ENCODE peak calls at places on chromosomes 12 and 14, in five cellular contexts. C is uterus, M is SJSA1, U is left lung, K is cardiac muscle cell. F is an unnamed sample.

GRCh38 chr12:19398376-19399363 is 40.6 kb upstream of the AEBP2 start:
- DNase-seq in C (no peak), M (no peak), U (no peak), K (no peak), F (no peak)

GRCh38 chr12:126369487-126370463 is 1304.5 kb downstream of the AACS start:
- DNase-seq in C (no peak), M (no peak), U (no peak), K (no peak), F (no peak)

GRCh38 chr14:104749111-104749649 is 3.8 kb upstream of the SIVA1 start:
- DNase-seq in C (no peak), M (no peak), U (peak; percentile 74), K (no peak), F (peak; percentile 77)

GRCh38 chr12:116597886-116598285 is 38.7 kb downstream of the MAP1LC3B2 start:
- DNase-seq in C (no peak), M (no peak), U (no peak), K (no peak), F (no peak)

GRCh38 chr14:51996148-51996746 is 6.9 kb downstream of the RTRAF start:
- DNase-seq in C (no peak), M (no peak), U (no peak), K (peak; percentile 60), F (no peak)

GRCh38 chr14:35340616-35341453 is 48.7 kb downstream of the PSMA6 start:
- DNase-seq in C (no peak), M (no peak), U (no peak), K (no peak), F (peak; percentile 69)

GRCh38 chr14:94578712-94579111 is 2.5 kb upstream of the SERPINA5 start:
- DNase-seq in C (no peak), M (no peak), U (no peak), K (no peak), F (no peak)

GRCh38 chr14:85336257-85336656 is 193.7 kb upstream of the FLRT2 start:
- DNase-seq in C (no peak), M (no peak), U (no peak), K (no peak), F (no peak)

GRCh38 chr14:80809663-80810062 is 131.9 kb downstream of the CEP128 start:
- DNase-seq in C (no peak), M (no peak), U (no peak), K (no peak), F (no peak)

GRCh38 chr12:118337194-118337838 is 35.4 kb downstream of the TAOK3 start:
- DNase-seq in C (no peak), M (no peak), U (no peak), K (no peak), F (no peak)

GRCh38 chr14:35051796-35052195 is 5.7 kb downstream of the FAM177A1 start:
- DNase-seq in C (no peak), M (no peak), U (no peak), K (no peak), F (no peak)

GRCh38 chr12:56631790-56632700 is 1.9 kb upstream of the BAZ2A start:
- DNase-seq in C (peak; percentile 74), M (peak; percentile 63), U (peak; percentile 93), K (peak; percentile 80), F (peak; percentile 76)

GRCh38 chr12:51025748-51026654 is at the start of gene SLC11A2:
- DNase-seq in C (peak; percentile 94), M (peak; percentile 93), U (peak; percentile 98), K (peak; percentile 96), F (peak; percentile 98)

GRCh38 chr14:20697273-20698017 is 8.9 kb downstream of the ANG start:
- DNase-seq in C (no peak), M (no peak), U (no peak), K (peak; percentile 68), F (no peak)

GRCh38 chr14:100857196-100857922 is 31.4 kb downstream of the MEG3 start:
- DNase-seq in C (no peak), M (no peak), U (no peak), K (no peak), F (no peak)

GRCh38 chr14:25049127-25049558 is 804 bp downstream of the STXBP6 start:
- DNase-seq in C (no peak), M (no peak), U (no peak), K (no peak), F (no peak)

GRCh38 chr14:54784657-54785056 is 118.0 kb downstream of the GCH1 start:
- DNase-seq in C (no peak), M (no peak), U (no peak), K (no peak), F (peak; percentile 79)

GRCh38 chr12:45232771-45233372 is 17.0 kb downstream of the ANO6 start:
- DNase-seq in C (peak; percentile 69), M (peak; percentile 83), U (no peak), K (no peak), F (no peak)

GRCh38 chr12:53145383-53145782 is 35.1 kb upstream of the ZNF740 start:
- DNase-seq in C (no peak), M (no peak), U (no peak), K (no peak), F (no peak)

GRCh38 chr12:132456186-132456943 is 33.6 kb upstream of the FBRSL1 start:
- DNase-seq in C (no peak), M (no peak), U (peak; percentile 54), K (no peak), F (no peak)

GRCh38 chr12:75642226-75642625 is 130.8 kb upstream of the KRR1 start:
- DNase-seq in C (no peak), M (no peak), U (no peak), K (no peak), F (no peak)

GRCh38 chr12:15526033-15526432 is 203.7 kb downstream of the PTPRO start:
- DNase-seq in C (no peak), M (no peak), U (no peak), K (no peak), F (no peak)

GRCh38 chr12:90253674-90254181 is 545.1 kb upstream of the ATP2B1 start:
- DNase-seq in C (peak; percentile 44), M (peak; percentile 59), U (peak; percentile 71), K (peak; percentile 2), F (peak; percentile 78)

GRCh38 chr12:5251786-5252185 is 180.1 kb upstream of the NTF3 start:
- DNase-seq in C (no peak), M (no peak), U (no peak), K (no peak), F (no peak)

GRCh38 chr12:47881826-47882427 is 22.9 kb downstream of the VDR start:
- DNase-seq in C (peak; percentile 41), M (no peak), U (no peak), K (no peak), F (peak; percentile 69)

GRCh38 chr12:52050116-52050770 is 999 bp upstream of the NR4A1 start:
- DNase-seq in C (no peak), M (no peak), U (no peak), K (no peak), F (no peak)

GRCh38 chr12:53989227-53990113 is 4.5 kb downstream of the HOXC10 start:
- DNase-seq in C (no peak), M (no peak), U (no peak), K (peak; percentile 45), F (no peak)

GRCh38 chr14:68306934-68307758 is 485.7 kb downstream of the ZFP36L1 start:
- DNase-seq in C (no peak), M (no peak), U (no peak), K (no peak), F (no peak)

GRCh38 chr12:133105620-133106019 is 24.5 kb downstream of the ZNF891 start:
- DNase-seq in C (no peak), M (no peak), U (no peak), K (no peak), F (no peak)

GRCh38 chr12:6899837-6900519 is 4.6 kb upstream of the LRRC23 start:
- DNase-seq in C (peak; percentile 56), M (no peak), U (no peak), K (no peak), F (no peak)

GRCh38 chr14:39615352-39615751 is 183.1 kb upstream of the FBXO33 start:
- DNase-seq in C (no peak), M (no peak), U (no peak), K (no peak), F (no peak)

GRCh38 chr12:21819236-21819635 is 44.7 kb upstream of the KCNJ8 start:
- DNase-seq in C (no peak), M (no peak), U (no peak), K (no peak), F (no peak)

GRCh38 chr12:108306506-108306905 is 32.6 kb downstream of the CMKLR1 start:
- DNase-seq in C (no peak), M (no peak), U (no peak), K (no peak), F (no peak)

GRCh38 chr12:47740536-47741339 is 15.4 kb upstream of the ENDOU start:
- DNase-seq in C (no peak), M (no peak), U (no peak), K (no peak), F (no peak)

GRCh38 chr14:69615471-69616407 is 4.3 kb downstream of the SUSD6 start:
- DNase-seq in C (peak; percentile 84), M (peak; percentile 55), U (no peak), K (no peak), F (no peak)

GRCh38 chr14:104426771-104427125 is 152.8 kb upstream of the C14orf180 start:
- DNase-seq in C (no peak), M (no peak), U (no peak), K (no peak), F (no peak)

GRCh38 chr14:91406451-91406850 is 11.2 kb downstream of the CCDC88C start:
- DNase-seq in C (no peak), M (no peak), U (no peak), K (no peak), F (no peak)

DNA sequence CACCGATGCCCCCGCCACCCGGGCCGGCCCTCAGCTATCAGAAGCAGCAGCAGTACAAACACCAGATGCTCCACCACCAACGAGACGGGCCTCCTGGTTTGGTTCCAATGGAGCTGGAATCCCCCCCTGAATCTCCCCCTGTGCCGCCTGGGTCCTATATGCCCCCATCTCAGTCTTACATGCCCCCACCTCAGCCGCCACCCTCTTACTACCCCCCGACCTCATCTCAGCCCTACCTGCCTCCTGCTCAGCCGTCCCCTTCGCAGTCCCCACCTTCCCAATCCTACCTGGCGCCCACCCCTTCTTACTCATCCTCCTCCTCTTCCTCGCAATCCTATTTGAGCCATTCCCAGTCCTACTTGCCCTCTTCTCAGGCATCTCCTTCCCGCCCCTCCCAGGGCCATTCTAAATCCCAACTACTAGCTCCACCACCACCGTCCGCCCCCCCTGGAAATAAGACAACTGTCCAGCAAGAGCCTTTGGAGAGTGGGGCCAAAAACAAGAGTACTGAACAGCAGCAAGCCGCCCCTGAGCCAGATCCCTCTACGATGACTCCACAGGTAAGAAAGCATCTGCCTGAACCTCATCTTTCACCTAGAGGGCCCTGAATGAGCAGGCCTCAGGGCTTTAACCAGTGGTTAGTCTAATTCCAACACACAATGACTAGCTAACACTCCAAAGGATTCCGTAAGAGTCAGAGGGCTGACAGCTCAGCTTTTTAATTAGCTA is 851 bp downstream of the YLPM1 start:
- DNase-seq in C (peak; percentile 28), M (peak; percentile 42), U (no peak), K (peak; percentile 22), F (no peak)
- H3K4me1 ChIP-seq in C (no peaks in the 10 kb centered on the region), M (peaks cover 7% of the 10 kb centered on the region), U (peaks cover 48% of the 10 kb centered on the region), K (peaks cover 31% of the 10 kb centered on the region), F (no peaks in the 10 kb centered on the region)

GRCh38 chr14:29806124-29806517 is 121.5 kb downstream of the PRKD1 start:
- DNase-seq in C (no peak), M (no peak), U (no peak), K (no peak), F (no peak)
- H3K27ac ChIP-seq in C (no peak overlapping the region), M (no peak overlapping the region), U (no peak overlapping the region), K (no peak overlapping the region), F (no peak overlapping the region)

GRCh38 chr12:49631336-49631907 is 8.1 kb downstream of the PRPF40B start:
- DNase-seq in C (no peak), M (no peak), U (no peak), K (no peak), F (no peak)
- H3K4me1 ChIP-seq in C (no peaks in the 10 kb centered on the region), M (peaks cover 10% of the 10 kb centered on the region), U (no peaks in the 10 kb centered on the region), K (no peaks in the 10 kb centered on the region), F (no peaks in the 10 kb centered on the region)

GRCh38 chr14:76768671-76769500 is 7.6 kb downstream of the VASH1 start:
- DNase-seq in C (no peak), M (no peak), U (no peak), K (no peak), F (no peak)
- H3K27ac ChIP-seq in C (peak overlapping the region; percentile 52), M (no peak overlapping the region), U (peak overlapping the region; percentile 70), K (peak overlapping the region; percentile 45), F (peak overlapping the region; percentile 2)